ENCODE peak calls at places on chromosomes 16 and 17, in ten cellular contexts. I is PC-9, D is dorsolateral prefrontal cortex, W is WERI-Rb-1, X is GM20000, F is HFFc6, Z is B cell, B is BJ, P is HFF-Myc, C is stomach. A is an unnamed sample.

GRCh38 chr17:14630025-14630424 is 329.1 kb downstream of the HS3ST3B1 start:
- DNase-seq in I (no peak), C (no peak), P (no peak), F (no peak), B (no peak), Z (no peak), X (no peak), W (no peak), D (no peak), A (no peak)

GRCh38 chr17:57210224-57210553 is 46.1 kb upstream of the MSI2 start:
- DNase-seq in B (no peak), F (no peak), P (no peak), W (no peak), D (no peak), Z (no peak), C (no peak), X (no peak), I (no peak), A (no peak)

GRCh38 chr16:86926695-86927094 is 348.3 kb downstream of the FOXL1 start:
- DNase-seq in C (no peak), B (no peak), P (no peak), I (no peak), D (no peak), F (no peak), X (no peak), W (no peak), Z (no peak), A (no peak)

GRCh38 chr17:77541995-77542394 is 401.2 kb downstream of the SEC14L1 start:
- DNase-seq in I (no peak), X (no peak), P (no peak), D (no peak), W (peak), C (no peak), B (no peak), Z (no peak), F (no peak), A (no peak)

GRCh38 chr17:47844814-47845453 is 3.9 kb upstream of the SCRN2 start:
- DNase-seq in B (no peak), X (no peak), D (no peak), W (no peak), C (no peak), Z (no peak), P (no peak), F (peak), I (no peak), A (no peak)

GRCh38 chr16:89201467-89202377 is 1.4 kb upstream of the SLC22A31 start:
- DNase-seq in P (peak), C (peak), W (peak), Z (peak), I (peak), X (peak), F (no peak), B (no peak), D (peak), A (peak)

GRCh38 chr17:55734128-55734781 is 11.6 kb upstream of the TMEM100 start:
- DNase-seq in D (no peak), I (no peak), B (no peak), C (no peak), P (no peak), X (no peak), F (no peak), W (peak), Z (no peak), A (peak)

GRCh38 chr16:69329369-69330285 is 761 bp downstream of the PDF start:
- DNase-seq in Z (peak), X (peak), F (no peak), B (no peak), P (no peak), I (no peak), C (no peak), W (no peak), D (peak), A (peak)

GRCh38 chr17:65365209-65365608 is 196.2 kb downstream of the AXIN2 start:
- DNase-seq in P (no peak), I (no peak), Z (no peak), B (no peak), X (no peak), F (no peak), C (no peak), W (no peak), D (no peak), A (no peak)

GRCh38 chr16:29779474-29779873 is 1.4 kb downstream of the ZG16 start:
- DNase-seq in X (no peak), D (no peak), B (no peak), I (peak), C (no peak), Z (no peak), W (no peak), P (no peak), F (no peak), A (no peak)

DNA sequence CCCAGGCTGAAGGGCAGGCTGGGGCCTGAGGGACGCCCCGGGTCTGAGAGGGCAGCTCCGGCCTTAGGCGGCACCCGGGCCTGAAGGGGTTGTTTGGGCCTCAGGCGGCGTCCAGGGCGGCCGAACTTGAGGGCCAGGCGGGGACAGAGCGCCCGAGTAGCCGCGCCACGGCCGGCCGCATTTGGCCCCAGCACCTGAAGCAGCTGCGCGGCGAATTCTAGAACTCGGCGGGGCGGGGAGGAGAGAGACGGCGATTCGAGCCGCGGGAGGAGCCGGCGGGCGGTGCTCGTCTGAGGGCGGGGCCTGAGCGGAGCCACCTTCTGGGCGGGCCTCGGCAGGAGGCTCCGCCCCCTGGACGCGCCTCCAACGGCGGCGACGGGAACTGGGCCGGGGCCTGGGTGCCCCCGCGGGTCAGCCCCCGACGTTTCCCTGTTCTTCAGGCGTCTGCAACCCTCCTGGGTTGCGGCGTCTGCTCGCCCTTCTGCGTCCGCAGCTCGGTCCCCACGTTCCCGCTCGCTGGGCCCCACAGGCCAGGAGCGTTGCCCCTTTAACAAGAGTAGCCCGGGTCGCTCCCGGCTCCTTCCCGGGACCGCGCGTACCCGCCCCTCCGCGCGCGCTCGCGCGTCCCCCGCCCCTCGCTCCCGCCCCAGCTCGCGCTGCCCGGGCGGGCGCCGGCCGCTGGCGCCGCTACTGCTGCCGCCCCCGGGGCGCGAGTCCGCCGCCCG is at the start of the genes INCA1 and KIF1C:
- DNase-seq in W (peak), P (peak), X (peak), I (peak), Z (peak), B (peak), C (peak), F (peak), D (peak), A (peak)
- TF ChIP-seq CTCF in W (no peak), P (no peak), X (no peak), I (no peak), Z (no peak), B (peak), C (no peak), F (peak), D (peak), A (no peak)

DNA sequence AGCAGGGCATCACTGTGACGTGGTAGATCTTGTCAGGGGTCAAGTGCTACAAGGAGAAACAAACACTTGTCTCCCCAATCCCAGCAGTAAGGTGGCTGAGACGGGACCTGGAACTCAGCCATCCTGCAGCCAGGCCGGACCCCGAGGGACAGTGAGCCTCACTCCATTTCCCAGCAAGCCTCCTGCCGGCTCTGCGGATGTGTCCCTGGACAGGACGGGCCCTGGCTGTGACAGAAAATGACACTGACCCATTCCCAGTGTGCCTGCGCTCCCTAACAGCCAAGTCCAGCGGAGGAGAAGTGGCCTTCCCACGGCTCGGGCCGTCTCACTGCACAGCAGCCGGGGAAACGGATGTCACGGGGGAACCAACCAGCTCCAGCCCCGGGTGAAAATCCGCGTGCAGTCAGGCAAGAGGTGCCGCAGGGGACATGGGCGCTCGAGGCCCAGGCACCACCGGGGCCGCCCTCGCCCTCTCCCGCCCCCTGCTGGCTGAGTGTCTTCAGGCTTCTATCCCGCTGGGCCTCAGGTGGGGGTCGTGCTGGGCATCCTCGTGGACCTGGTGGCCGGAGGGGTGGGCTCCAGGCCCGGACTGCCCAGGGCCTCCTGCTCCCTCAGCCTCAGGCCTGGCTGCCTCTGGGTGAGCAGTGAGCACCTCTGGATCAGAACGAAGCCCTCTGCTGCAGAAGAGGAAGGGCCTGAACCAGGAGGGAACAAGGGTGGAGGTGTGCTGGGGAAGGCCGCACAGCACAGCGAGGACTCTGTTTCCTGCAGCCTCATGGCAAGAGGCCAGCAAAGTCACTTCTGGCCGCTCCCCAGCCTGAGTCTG is 6.7 kb downstream of the HAGHL start:
- DNase-seq in B (no peak), W (peak), C (no peak), P (no peak), D (no peak), X (no peak), F (no peak), Z (no peak), I (peak), A (no peak)
- TF ChIP-seq CTCF in B (peak), W (peak), C (no peak), P (peak), D (no peak), X (peak), F (peak), Z (peak), I (no peak), A (peak)

GRCh38 chr17:728911-729310 is 3.5 kb upstream of the TLCD3A start:
- DNase-seq in P (no peak), W (no peak), B (no peak), Z (no peak), I (no peak), C (peak), X (no peak), D (no peak), F (no peak), A (no peak)
- TF ChIP-seq CTCF in P (no peak), W (no peak), B (no peak), Z (no peak), I (no peak), C (no peak), X (no peak), D (no peak), F (no peak), A (no peak)

DNA sequence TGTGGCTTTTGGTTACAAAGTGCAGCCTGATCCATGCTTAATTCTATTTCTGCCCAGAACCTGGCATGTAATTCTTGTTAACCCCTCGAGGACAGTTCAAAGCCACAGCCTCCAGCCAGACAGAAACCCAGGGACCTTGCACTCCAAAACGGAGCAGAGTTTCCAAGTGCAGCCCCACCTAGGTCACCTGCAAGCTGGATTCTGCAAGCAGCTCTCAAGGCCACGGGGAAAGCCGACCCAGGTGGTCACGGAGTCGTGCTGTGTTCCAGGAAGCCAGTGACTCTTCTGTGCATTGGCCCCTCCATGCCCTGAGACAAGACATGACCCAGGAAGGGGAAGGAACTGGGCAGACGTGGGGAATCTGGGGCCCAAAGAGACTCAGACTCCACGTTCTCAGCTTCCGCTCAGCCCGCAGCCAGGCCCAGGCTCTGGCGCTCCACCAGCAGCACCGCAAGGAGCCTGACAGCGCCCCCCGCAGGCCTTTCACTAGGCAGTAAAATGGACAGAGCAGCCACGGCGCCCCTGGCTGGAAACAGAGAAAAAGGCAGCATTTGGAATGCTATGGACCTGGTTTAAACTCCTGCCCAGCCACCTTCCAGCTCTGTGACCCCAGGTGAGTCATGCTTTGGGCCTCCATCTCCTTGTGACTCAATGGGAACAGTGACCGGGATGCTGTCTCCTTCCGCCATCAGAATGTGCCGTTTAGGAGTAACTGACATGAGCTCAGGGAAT is 27.3 kb upstream of the GSG1L start:
- DNase-seq in D (no peak), Z (no peak), B (no peak), P (no peak), C (no peak), I (peak), F (peak), X (no peak), W (peak), A (no peak)
- TF ChIP-seq CTCF in D (no peak), Z (no peak), B (no peak), P (peak), C (no peak), I (peak), F (peak), X (no peak), W (peak), A (no peak)

GRCh38 chr17:28193241-28193640 is 125.8 kb upstream of the TMEM97 start:
- DNase-seq in I (no peak), W (no peak), B (no peak), X (no peak), Z (no peak), D (peak), P (no peak), F (no peak), C (no peak), A (no peak)
- TF ChIP-seq CTCF in I (no peak), W (peak), B (no peak), X (no peak), Z (no peak), D (peak), P (no peak), F (no peak), C (no peak), A (no peak)

DNA sequence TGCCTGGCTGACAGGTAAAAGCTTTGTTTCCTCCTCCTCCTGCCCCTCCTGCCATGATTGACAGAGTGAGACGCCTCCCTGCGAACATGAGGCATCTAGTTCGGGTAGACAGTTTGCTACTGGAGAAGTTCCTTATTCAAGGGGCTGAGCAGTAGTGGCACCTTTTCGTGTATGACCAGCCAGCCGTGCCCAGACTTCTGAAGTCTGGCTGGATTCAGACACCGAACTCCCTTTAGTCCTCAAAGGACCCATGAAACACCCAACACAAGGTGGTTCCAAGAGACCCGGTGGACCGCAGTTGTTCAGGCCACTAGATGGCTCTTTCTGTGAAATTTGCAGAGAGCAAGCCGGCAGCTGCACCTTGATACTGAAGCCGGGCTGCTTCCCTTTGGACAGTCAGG is 192.8 kb downstream of the XYLT1 start:
- DNase-seq in C (peak), F (peak), I (no peak), P (no peak), Z (peak), D (peak), X (peak), B (no peak), W (peak), A (peak)
- TF ChIP-seq CTCF in C (no peak), F (peak), I (no peak), P (peak), Z (peak), D (peak), X (peak), B (peak), W (peak), A (peak)

GRCh38 chr16:66273644-66274334 is 92.7 kb upstream of the CDH5 start:
- DNase-seq in C (no peak), B (no peak), Z (no peak), W (peak), I (no peak), P (no peak), F (peak), X (no peak), D (no peak), A (no peak)
- TF ChIP-seq CTCF in C (no peak), B (peak), Z (no peak), W (peak), I (no peak), P (peak), F (no peak), X (no peak), D (no peak), A (no peak)

A was measured in GM13976.